ENCODE peak calls at places on chromosomes 11 and 22, in five cellular contexts. W, Z, F, Q and R are unnamed samples.
A peak's percentile ranks its signal among the peaks of the same experiment; 100 is the strongest.

GRCh38 chr11:67179892-67180490 is 60.9 kb downstream of the KDM2A start:
- DNase-seq in W (no peak), Z (no peak), F (no peak), Q (no peak), R (no peak)

GRCh38 chr22:46289244-46289891 is 7.3 kb upstream of the GTSE1 start:
- DNase-seq in W (no peak), Z (no peak), F (no peak), Q (no peak), R (no peak)

GRCh38 chr22:17969732-17970131 is 54.6 kb downstream of the MICAL3 start:
- DNase-seq in W (no peak), Z (no peak), F (no peak), Q (peak; percentile 58), R (no peak)

GRCh38 chr11:69683764-69684333 is 8.7 kb upstream of the LTO1 start:
- DNase-seq in W (no peak), Z (peak; percentile 38), F (no peak), Q (no peak), R (no peak)

GRCh38 chr11:70804174-70804855 is 406.0 kb downstream of the CTTN start:
- DNase-seq in W (no peak), Z (no peak), F (no peak), Q (no peak), R (no peak)

GRCh38 chr11:47514825-47515647 is 37.9 kb downstream of the CELF1 start:
- DNase-seq in W (no peak), Z (no peak), F (no peak), Q (no peak), R (no peak)

GRCh38 chr11:19474954-19475811 is 234.4 kb upstream of the E2F8 start:
- DNase-seq in W (no peak), Z (no peak), F (no peak), Q (no peak), R (no peak)

GRCh38 chr22:49084203-49084602 is 743.5 kb downstream of the BRD1 start:
- DNase-seq in W (peak; percentile 34), Z (peak; percentile 47), F (no peak), Q (no peak), R (no peak)

GRCh38 chr11:48051217-48051848 is 71.0 kb downstream of the PTPRJ start:
- DNase-seq in W (no peak), Z (no peak), F (peak; percentile 27), Q (no peak), R (no peak)

GRCh38 chr11:116529210-116529609 is 243.6 kb downstream of the BUD13 start:
- DNase-seq in W (no peak), Z (no peak), F (no peak), Q (no peak), R (no peak)

GRCh38 chr11:4626207-4627105 is 10.8 kb upstream of the OR51D1 start:
- DNase-seq in W (no peak), Z (peak; percentile 74), F (no peak), Q (peak; percentile 8), R (no peak)

GRCh38 chr11:32809313-32809712 is 14.9 kb upstream of the CCDC73 start:
- DNase-seq in W (no peak), Z (peak; percentile 70), F (peak; percentile 37), Q (peak; percentile 66), R (no peak)

GRCh38 chr11:30125461-30125860 is 105.4 kb upstream of the FSHB start:
- DNase-seq in W (no peak), Z (no peak), F (no peak), Q (no peak), R (no peak)

GRCh38 chr11:2521681-2522630 is 77.1 kb downstream of the KCNQ1 start:
- DNase-seq in W (no peak), Z (peak; percentile 48), F (peak; percentile 12), Q (no peak), R (no peak)

GRCh38 chr11:92867913-92868619 is 101.4 kb upstream of the MTNR1B start:
- DNase-seq in W (no peak), Z (no peak), F (no peak), Q (no peak), R (no peak)

GRCh38 chr11:95229199-95230053 is 1.6 kb downstream of the SESN3 start:
- DNase-seq in W (no peak), Z (peak; percentile 57), F (no peak), Q (no peak), R (no peak)

GRCh38 chr11:87820026-87820425 is 355.2 kb downstream of the RAB38 start:
- DNase-seq in W (no peak), Z (no peak), F (no peak), Q (no peak), R (no peak)

GRCh38 chr11:73464347-73464746 is 88.1 kb downstream of the RELT start:
- DNase-seq in W (no peak), Z (no peak), F (no peak), Q (no peak), R (no peak)

GRCh38 chr11:103624708-103625623 is 411.5 kb upstream of the DDI1 start:
- DNase-seq in W (no peak), Z (no peak), F (no peak), Q (peak; percentile 55), R (no peak)

GRCh38 chr11:6319001-6319878 is 1.1 kb downstream of the CAVIN3 start:
- DNase-seq in W (peak; percentile 52), Z (peak; percentile 84), F (no peak), Q (no peak), R (no peak)

GRCh38 chr22:39776295-39776694 is 117.3 kb downstream of the ENTHD1 start:
- DNase-seq in W (no peak), Z (no peak), F (no peak), Q (no peak), R (no peak)

DNA sequence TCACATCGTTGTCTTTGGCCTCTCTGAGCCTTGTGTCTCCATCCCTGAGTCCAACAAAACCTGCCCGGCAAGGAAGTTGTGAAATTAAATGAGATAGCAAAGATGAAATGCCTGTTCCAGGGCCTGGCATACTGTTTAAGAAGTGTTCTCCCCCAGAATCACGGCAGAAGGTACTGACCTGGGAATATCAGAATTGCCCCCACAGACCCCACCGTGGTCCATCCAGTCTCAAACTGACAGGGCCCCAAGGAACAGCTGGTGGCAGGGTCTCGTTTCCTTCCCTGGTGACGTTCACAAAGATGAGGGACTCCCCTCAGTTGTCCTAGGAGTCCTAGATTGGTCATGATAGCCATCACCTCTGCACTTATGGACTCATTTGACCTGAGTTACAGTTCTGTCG is 1.8 kb downstream of the PRDM11 start:
- DNase-seq in W (peak; percentile 10), Z (peak; percentile 52), F (no peak), Q (no peak), R (no peak)
- H3K4me3 ChIP-seq in W (no peak overlapping the region), Z (peak overlapping the region; percentile 75), F (no peak overlapping the region), Q (no peak overlapping the region), R (no peak overlapping the region)

GRCh38 chr11:61689164-61689496 is 8.9 kb downstream of the DAGLA start:
- DNase-seq in W (no peak), Z (no peak), F (no peak), Q (no peak), R (no peak)
- H3K27ac ChIP-seq in W (peak overlapping the region; percentile 96), Z (peak overlapping the region; percentile 81), F (no peak overlapping the region), Q (peak overlapping the region; percentile 65), R (no peak overlapping the region)

GRCh38 chr11:134611537-134611936 is 199.5 kb upstream of the B3GAT1 start:
- DNase-seq in W (no peak), Z (no peak), F (no peak), Q (no peak), R (no peak)

GRCh38 chr11:134607963-134608750 is 196.1 kb upstream of the B3GAT1 start:
- DNase-seq in W (no peak), Z (no peak), F (no peak), Q (no peak), R (no peak)

GRCh38 chr11:134610116-134610910 is 198.3 kb upstream of the B3GAT1 start:
- DNase-seq in W (no peak), Z (no peak), F (no peak), Q (no peak), R (no peak)

GRCh38 chr11:134612416-134613030 is 200.5 kb upstream of the B3GAT1 start:
- DNase-seq in W (no peak), Z (no peak), F (no peak), Q (no peak), R (no peak)

DNA sequence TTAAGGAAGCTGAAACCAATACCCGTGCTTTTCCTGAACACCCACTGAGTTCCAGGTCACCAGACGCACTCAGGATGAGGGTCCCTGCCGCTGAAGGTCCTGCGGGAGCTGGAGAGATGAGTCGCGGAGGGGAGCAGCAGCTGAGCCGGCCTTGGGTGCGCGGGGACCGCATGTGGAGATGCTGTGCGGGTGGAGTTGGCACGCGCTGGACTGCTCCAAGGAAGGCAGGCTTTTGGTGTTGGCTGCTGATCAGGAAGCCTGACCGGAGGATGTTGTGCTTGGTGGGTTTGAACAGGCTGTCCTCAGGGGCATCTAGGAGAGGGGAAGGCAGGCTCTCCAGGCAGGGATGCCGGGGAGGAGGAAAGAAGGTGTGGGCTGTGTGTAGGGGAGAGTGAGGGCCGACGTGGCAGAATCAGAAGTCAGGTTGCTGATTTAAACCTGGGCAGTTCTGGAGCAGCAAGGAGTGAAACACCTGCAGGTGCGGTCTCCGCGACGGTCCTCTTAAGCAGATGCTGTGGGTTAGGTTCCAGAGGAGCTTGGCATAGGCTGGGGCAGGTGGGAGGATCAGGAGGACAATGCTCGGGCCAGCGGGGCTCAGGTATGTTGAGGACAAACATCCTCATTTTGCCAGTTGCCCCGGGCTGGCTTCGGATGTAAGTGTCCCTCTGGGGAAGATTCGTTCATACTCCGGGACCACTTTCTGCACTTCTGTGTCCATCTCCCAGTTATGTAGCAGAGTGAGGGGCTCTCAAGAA is 197.5 kb upstream of the B3GAT1 start:
- DNase-seq in W (no peak), Z (no peak), F (no peak), Q (no peak), R (no peak)
- H3K4me3 ChIP-seq in W (no peak overlapping the region), Z (no peak overlapping the region), F (no peak overlapping the region), Q (no peak overlapping the region), R (no peak overlapping the region)

GRCh38 chr11:66066751-66067150 is 3.3 kb upstream of the PACS1 start:
- DNase-seq in W (no peak), Z (peak; percentile 5), F (no peak), Q (no peak), R (no peak)
- H3K27ac ChIP-seq in W (no peak overlapping the region), Z (no peak overlapping the region), F (no peak overlapping the region), Q (no peak overlapping the region), R (no peak overlapping the region)

GRCh38 chr11:77471520-77472234 is 2.2 kb downstream of the PAK1 start:
- DNase-seq in W (no peak), Z (no peak), F (no peak), Q (peak; percentile 15), R (no peak)
- H3K4me3 ChIP-seq in W (no peak overlapping the region), Z (no peak overlapping the region), F (no peak overlapping the region), Q (no peak overlapping the region), R (no peak overlapping the region)

GRCh38 chr11:86230196-86230813 is 14.2 kb upstream of the EED start:
- DNase-seq in W (no peak), Z (no peak), F (no peak), Q (no peak), R (no peak)
- H3K27ac ChIP-seq in W (peak overlapping the region; percentile 14), Z (no peak overlapping the region), F (no peak overlapping the region), Q (no peak overlapping the region), R (no peak overlapping the region)

DNA sequence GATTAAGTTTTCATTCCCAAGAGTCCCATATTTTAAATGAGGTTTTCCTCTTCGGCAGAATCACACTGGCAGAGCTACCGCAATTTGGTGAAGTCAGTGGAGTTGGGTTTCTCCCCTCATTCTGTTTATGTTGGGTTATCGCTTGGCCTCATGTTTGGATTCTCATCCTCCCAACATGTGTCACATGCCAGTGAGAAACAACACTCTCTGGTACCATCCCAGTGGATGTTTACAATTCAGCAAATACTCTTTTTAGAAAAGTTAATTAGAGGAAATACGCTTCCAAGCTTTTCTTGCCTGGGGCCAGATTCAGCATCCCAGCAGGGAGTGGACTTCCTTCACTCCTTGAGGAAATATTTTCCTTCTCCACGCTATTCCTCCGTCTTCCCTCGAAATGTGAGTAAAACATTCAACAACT is 2.1 kb downstream of the PAMR1 start:
- DNase-seq in W (no peak), Z (no peak), F (no peak), Q (no peak), R (no peak)
- H3K4me3 ChIP-seq in W (peak overlapping the region; percentile 3), Z (peak overlapping the region; percentile 44), F (no peak overlapping the region), Q (no peak overlapping the region), R (no peak overlapping the region)